ENCODE peak calls at places on chromosomes 2 and 18, in eight cellular contexts. U is CD8-positive, alpha-beta T cell; R is psoas muscle; L is heart right ventricle; J is PC-3; Z is activated B cell treated with CpG ODN at 0.5 μM for 24 hours; E is lower lobe of right lung; I is lung. O is an unnamed sample.
A peak's percentile ranks its signal among the peaks of the same experiment; 100 is the strongest.

GRCh38 chr2:112665113-112665780 is 19.5 kb downstream of the SLC20A1 start:
- ATAC-seq in J (peak; percentile 4), Z (no peak), R (no peak), E (no peak), L (no peak), U (no peak), I (no peak), O (no peak)

GRCh38 chr2:105872142-105872728 is 127.5 kb downstream of the NCK2 start:
- ATAC-seq in R (no peak), U (peak; percentile 60), Z (no peak), I (no peak), L (no peak), J (no peak), E (no peak), O (no peak)

GRCh38 chr18:23969664-23970063 is 44.9 kb upstream of the TTC39C start:
- ATAC-seq in I (no peak), U (no peak), E (no peak), Z (no peak), L (no peak), R (no peak), J (no peak), O (no peak)

GRCh38 chr2:190355968-190356657 is 12.7 kb downstream of the INPP1 start:
- ATAC-seq in U (no peak), Z (no peak), J (no peak), R (peak; percentile 43), E (no peak), L (no peak), I (no peak), O (no peak)

GRCh38 chr2:232113821-232114220 is 152.3 kb downstream of the DIS3L2 start:
- ATAC-seq in U (no peak), R (no peak), J (no peak), E (no peak), L (no peak), I (no peak), Z (no peak), O (no peak)

GRCh38 chr2:96097951-96098823 is 18.2 kb downstream of the ADRA2B start:
- ATAC-seq in U (no peak), L (no peak), J (no peak), E (no peak), I (no peak), R (no peak), Z (no peak), O (no peak)

GRCh38 chr2:84498150-84498799 is 18.0 kb upstream of the DNAH6 start:
- ATAC-seq in Z (no peak), J (no peak), E (no peak), R (no peak), L (no peak), U (no peak), I (no peak), O (no peak)

GRCh38 chr2:98521266-98521665 is 76.6 kb downstream of the INPP4A start:
- ATAC-seq in I (no peak), J (no peak), L (no peak), U (no peak), R (no peak), Z (no peak), E (no peak), O (no peak)

GRCh38 chr2:170240629-170241028 is 62.7 kb downstream of the MYO3B start:
- ATAC-seq in U (no peak), E (no peak), L (no peak), Z (no peak), J (no peak), R (no peak), I (no peak), O (no peak)

GRCh38 chr18:59705145-59705544 is 7.9 kb upstream of the CCBE1 start:
- ATAC-seq in L (no peak), U (no peak), I (peak; percentile 3), Z (no peak), J (no peak), R (no peak), E (no peak), O (no peak)

GRCh38 chr2:10162586-10163497 is 40.3 kb downstream of the RRM2 start:
- ATAC-seq in J (peak; percentile 27), E (no peak), L (no peak), I (no peak), R (peak; percentile 42), Z (no peak), U (no peak), O (no peak)

GRCh38 chr2:146252119-146252518 is 1592.7 kb upstream of the ACVR2A start:
- ATAC-seq in U (no peak), L (no peak), I (no peak), J (no peak), R (no peak), Z (no peak), E (no peak), O (no peak)

GRCh38 chr2:177165103-177165583 is 47.5 kb upstream of the HNRNPA3 start:
- ATAC-seq in R (peak; percentile 73), U (no peak), Z (no peak), I (peak; percentile 43), J (peak; percentile 57), E (peak; percentile 46), L (peak; percentile 69), O (peak; percentile 59)

GRCh38 chr18:12838178-12838634 is 45.8 kb downstream of the PTPN2 start:
- ATAC-seq in Z (no peak), L (no peak), I (peak; percentile 86), U (no peak), J (peak; percentile 80), R (peak; percentile 89), E (peak; percentile 94), O (peak; percentile 87)

GRCh38 chr2:13005761-13006336 is 289.1 kb downstream of the TRIB2 start:
- ATAC-seq in L (no peak), R (no peak), J (no peak), E (no peak), Z (no peak), I (no peak), U (no peak), O (no peak)

GRCh38 chr18:24014062-24014985 is at the start of gene TTC39C:
- ATAC-seq in L (peak; percentile 85), E (peak; percentile 87), J (peak; percentile 66), I (peak; percentile 88), Z (peak; percentile 66), R (peak; percentile 74), U (peak; percentile 68), O (peak; percentile 82)

GRCh38 chr2:70133521-70134348 is 46.5 kb downstream of the PCBP1 start:
- ATAC-seq in Z (peak; percentile 47), U (peak; percentile 13), I (no peak), R (peak; percentile 32), L (no peak), E (no peak), J (no peak), O (no peak)

GRCh38 chr18:44899832-44900231 is 219.1 kb downstream of the SETBP1 start:
- ATAC-seq in I (no peak), J (no peak), U (no peak), E (no peak), R (no peak), L (no peak), Z (no peak), O (no peak)
- TF ChIP-seq CTCF in I (no peak), J (peak; percentile 32), U (no peak), E (no peak), R (no peak), L (no peak), Z (no peak), O (no peak)

GRCh38 chr2:79916285-79916684 is 388.3 kb downstream of the LRRTM1 start:
- ATAC-seq in I (no peak), L (no peak), J (no peak), E (no peak), U (no peak), R (no peak), Z (no peak), O (no peak)

GRCh38 chr2:79909521-79909920 is 395.0 kb downstream of the LRRTM1 start:
- ATAC-seq in Z (no peak), J (no peak), I (no peak), R (no peak), U (no peak), L (no peak), E (no peak), O (no peak)

GRCh38 chr2:79906149-79906548 is 393.3 kb downstream of the CTNNA2 start:
- ATAC-seq in L (no peak), I (no peak), U (no peak), E (no peak), J (no peak), Z (no peak), R (no peak), O (no peak)

DNA sequence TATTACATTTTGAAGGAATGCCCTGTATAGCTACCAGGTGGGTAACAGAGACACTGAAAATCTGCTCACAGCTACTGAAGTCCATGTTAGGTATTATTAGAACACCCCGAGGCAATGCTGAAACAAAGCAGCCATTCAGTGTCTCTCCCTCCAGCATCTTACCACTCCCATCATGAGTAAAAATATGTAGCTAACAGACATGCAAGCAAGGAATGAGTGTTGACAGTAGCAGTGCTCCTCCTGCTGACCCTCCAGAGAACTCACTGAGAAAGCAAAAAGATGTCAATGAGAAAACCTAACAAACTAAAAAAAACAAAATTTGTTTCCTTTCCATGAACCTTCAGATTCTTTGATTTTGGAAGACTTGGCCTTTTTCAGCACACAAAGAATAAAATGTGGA is 393.9 kb downstream of the LRRTM1 start:
- ATAC-seq in I (no peak), J (no peak), U (no peak), Z (no peak), L (no peak), R (no peak), E (no peak), O (no peak)
- TF ChIP-seq CTCF in I (no peak), J (no peak), U (no peak), Z (no peak), L (no peak), R (no peak), E (no peak), O (no peak)

DNA sequence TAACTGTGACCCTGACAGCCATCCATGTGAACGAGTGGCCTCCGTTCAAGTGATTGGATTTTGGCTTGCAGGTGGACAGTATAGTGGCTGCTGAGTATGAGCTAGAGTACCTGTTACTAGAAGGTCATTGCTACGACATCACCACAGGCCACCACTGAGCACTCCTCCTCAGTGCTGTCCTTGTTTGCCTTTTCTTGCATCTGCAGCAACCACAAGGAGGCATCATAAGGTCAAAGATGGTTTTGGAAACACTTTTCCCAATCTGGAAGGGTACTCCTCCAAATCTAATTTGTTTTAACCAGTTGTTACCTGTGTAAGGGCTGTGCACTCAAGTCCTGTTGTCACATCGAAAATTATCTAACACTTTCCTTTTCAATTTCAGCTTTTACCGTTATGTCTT is 81.2 kb downstream of the UGGT1 start:
- ATAC-seq in E (peak; percentile 39), L (no peak), R (peak; percentile 42), U (no peak), J (peak; percentile 67), Z (no peak), I (no peak), O (no peak)
- TF ChIP-seq CTCF in E (no peak), L (no peak), R (peak; percentile 30), U (no peak), J (peak; percentile 54), Z (no peak), I (no peak), O (no peak)

DNA sequence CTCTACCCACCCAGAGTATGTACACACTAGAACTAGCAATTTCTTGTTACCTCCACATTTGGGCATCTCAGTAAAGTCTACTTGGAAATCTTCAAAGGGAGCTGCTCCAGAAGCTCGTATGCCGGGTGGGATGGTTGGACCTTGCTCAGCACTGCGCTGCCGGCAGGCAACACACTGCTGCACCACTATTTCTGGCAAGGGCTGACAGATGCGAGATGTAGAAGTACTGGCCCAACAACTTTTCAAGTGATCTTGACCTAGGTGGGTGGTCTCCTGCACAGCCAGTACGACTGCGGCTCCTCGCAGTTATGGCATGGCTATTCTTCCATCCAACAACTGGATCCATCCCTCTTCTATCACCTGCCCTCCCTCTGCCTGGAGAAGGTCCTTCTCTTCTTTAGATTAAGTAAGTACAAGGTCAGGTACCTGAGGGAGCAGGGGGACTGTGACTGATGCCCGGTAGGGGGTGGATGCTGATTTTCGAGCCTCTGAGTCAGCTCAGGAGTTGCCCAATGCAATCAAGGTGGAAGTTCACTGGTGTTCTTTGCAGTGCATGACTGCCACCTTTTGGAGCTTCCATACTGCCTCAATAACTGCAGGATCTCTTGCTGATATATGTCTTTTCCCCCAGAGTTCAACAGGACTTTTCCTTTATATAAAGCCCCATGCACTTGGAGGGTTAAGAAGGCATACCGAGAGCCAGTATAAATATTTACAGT is 100.4 kb upstream of the SLC1A4 start:
- ATAC-seq in I (peak; percentile 86), R (no peak), L (no peak), U (no peak), E (peak; percentile 65), J (peak; percentile 98), Z (no peak), O (no peak)
- TF ChIP-seq CTCF in I (no peak), R (no peak), L (no peak), U (no peak), E (no peak), J (peak; percentile 89), Z (no peak), O (no peak)